ENCODE peak calls at places on chromosomes 1 and 21, in six cellular contexts. One of them, this sample, is unnamed.

GRCh38 chr1:174953657-174954435 is 45.9 kb upstream of the CACYBP start:
- DNase-seq in spleen: no peak
- DNase-seq in NB4: no peak
- DNase-seq in uterus: no peak
- DNase-seq in Peyer's patch: peak; percentile 65
- DNase-seq in lower leg skin: no peak
- DNase-seq in this sample: no peak

GRCh38 chr1:189205863-189206262 is 1271.8 kb downstream of the BRINP3 start:
- DNase-seq in spleen: no peak
- DNase-seq in lower leg skin: no peak
- DNase-seq in Peyer's patch: no peak
- DNase-seq in NB4: no peak
- DNase-seq in uterus: no peak
- DNase-seq in this sample: no peak

GRCh38 chr1:216183427-216183826 is 239.8 kb downstream of the USH2A start:
- DNase-seq in Peyer's patch: no peak
- DNase-seq in lower leg skin: no peak
- DNase-seq in spleen: no peak
- DNase-seq in uterus: no peak
- DNase-seq in NB4: no peak
- DNase-seq in this sample: no peak

GRCh38 chr21:25409992-25410391 is 197.3 kb downstream of the MRPL39 start:
- DNase-seq in Peyer's patch: no peak
- DNase-seq in spleen: no peak
- DNase-seq in uterus: no peak
- DNase-seq in NB4: no peak
- DNase-seq in lower leg skin: no peak
- DNase-seq in this sample: no peak

GRCh38 chr1:27719286-27720251 is 6.2 kb upstream of the FAM76A start:
- DNase-seq in spleen: no peak
- DNase-seq in uterus: no peak
- DNase-seq in lower leg skin: no peak
- DNase-seq in Peyer's patch: no peak
- DNase-seq in NB4: no peak
- DNase-seq in this sample: no peak

GRCh38 chr1:152251391-152251790 is 27.4 kb upstream of the HRNR start:
- DNase-seq in uterus: no peak
- DNase-seq in NB4: no peak
- DNase-seq in spleen: no peak
- DNase-seq in Peyer's patch: no peak
- DNase-seq in lower leg skin: no peak
- DNase-seq in this sample: no peak

GRCh38 chr1:241356519-241357365 is at the start of gene RGS7:
- DNase-seq in lower leg skin: no peak
- DNase-seq in NB4: no peak
- DNase-seq in uterus: no peak
- DNase-seq in Peyer's patch: no peak
- DNase-seq in spleen: peak; percentile 83
- DNase-seq in this sample: peak; percentile 56

GRCh38 chr21:45320261-45320990 is 32.7 kb upstream of the POFUT2 start:
- DNase-seq in spleen: peak; percentile 85
- DNase-seq in NB4: no peak
- DNase-seq in lower leg skin: no peak
- DNase-seq in uterus: no peak
- DNase-seq in Peyer's patch: no peak
- DNase-seq in this sample: no peak

GRCh38 chr1:226676381-226676780 is 62.7 kb downstream of the ITPKB start:
- DNase-seq in uterus: no peak
- DNase-seq in Peyer's patch: peak; percentile 46
- DNase-seq in NB4: no peak
- DNase-seq in lower leg skin: no peak
- DNase-seq in spleen: no peak
- DNase-seq in this sample: no peak

GRCh38 chr1:208048904-208049303 is 138.0 kb upstream of the CD34 start:
- DNase-seq in lower leg skin: peak; percentile 73
- DNase-seq in spleen: no peak
- DNase-seq in Peyer's patch: no peak
- DNase-seq in uterus: no peak
- DNase-seq in NB4: peak; percentile 46
- DNase-seq in this sample: no peak

GRCh38 chr1:31771891-31772668 is 7.9 kb upstream of the ADGRB2 start:
- DNase-seq in lower leg skin: no peak
- DNase-seq in spleen: no peak
- DNase-seq in Peyer's patch: peak; percentile 69
- DNase-seq in uterus: no peak
- DNase-seq in NB4: no peak
- DNase-seq in this sample: no peak

GRCh38 chr1:36352141-36352909 is 28.9 kb upstream of the EVA1B start:
- DNase-seq in lower leg skin: no peak
- DNase-seq in Peyer's patch: no peak
- DNase-seq in spleen: no peak
- DNase-seq in NB4: no peak
- DNase-seq in uterus: no peak
- DNase-seq in this sample: no peak

GRCh38 chr1:177505905-177506590 is 335.3 kb downstream of the BRINP2 start:
- DNase-seq in Peyer's patch: no peak
- DNase-seq in lower leg skin: no peak
- DNase-seq in spleen: no peak
- DNase-seq in uterus: no peak
- DNase-seq in NB4: no peak
- DNase-seq in this sample: no peak

GRCh38 chr1:216310776-216311175 is 112.5 kb downstream of the USH2A start:
- DNase-seq in NB4: peak; percentile 49
- DNase-seq in Peyer's patch: peak; percentile 54
- DNase-seq in spleen: no peak
- DNase-seq in lower leg skin: no peak
- DNase-seq in uterus: no peak
- DNase-seq in this sample: peak; percentile 29

GRCh38 chr1:110829955-110830553 is 42.9 kb upstream of the CD53 start:
- DNase-seq in NB4: peak; percentile 44
- DNase-seq in Peyer's patch: peak; percentile 49
- DNase-seq in spleen: no peak
- DNase-seq in uterus: no peak
- DNase-seq in lower leg skin: no peak
- DNase-seq in this sample: no peak

GRCh38 chr21:43835061-43835460 is 30.0 kb upstream of the AGPAT3 start:
- DNase-seq in spleen: no peak
- DNase-seq in NB4: peak; percentile 76
- DNase-seq in Peyer's patch: no peak
- DNase-seq in uterus: no peak
- DNase-seq in lower leg skin: no peak
- DNase-seq in this sample: no peak

GRCh38 chr1:7785108-7785507 is 1.0 kb downstream of the PER3 start:
- DNase-seq in uterus: no peak
- DNase-seq in Peyer's patch: no peak
- DNase-seq in lower leg skin: no peak
- DNase-seq in spleen: no peak
- DNase-seq in NB4: no peak
- DNase-seq in this sample: no peak

GRCh38 chr1:92705456-92705855 is 79.5 kb downstream of the EVI5 start:
- DNase-seq in NB4: peak; percentile 4
- DNase-seq in Peyer's patch: no peak
- DNase-seq in spleen: no peak
- DNase-seq in lower leg skin: no peak
- DNase-seq in uterus: no peak
- DNase-seq in this sample: no peak

GRCh38 chr1:243708210-243708609 is 141.8 kb downstream of the AKT3 start:
- DNase-seq in lower leg skin: no peak
- DNase-seq in Peyer's patch: no peak
- DNase-seq in spleen: no peak
- DNase-seq in uterus: no peak
- DNase-seq in NB4: peak; percentile 28
- DNase-seq in this sample: no peak

GRCh38 chr1:210373628-210373877 is 44.9 kb downstream of the HHAT start:
- DNase-seq in spleen: no peak
- DNase-seq in lower leg skin: no peak
- DNase-seq in uterus: no peak
- DNase-seq in Peyer's patch: no peak
- DNase-seq in NB4: no peak
- DNase-seq in this sample: no peak

GRCh38 chr1:58898739-58899580 is 115.1 kb upstream of the JUN start:
- DNase-seq in uterus: peak; percentile 64
- DNase-seq in lower leg skin: no peak
- DNase-seq in NB4: peak; percentile 97
- DNase-seq in spleen: peak; percentile 88
- DNase-seq in Peyer's patch: peak; percentile 67
- DNase-seq in this sample: no peak

GRCh38 chr1:19484338-19484792 is 974 bp downstream of the CAPZB start:
- DNase-seq in uterus: no peak
- DNase-seq in Peyer's patch: peak; percentile 58
- DNase-seq in lower leg skin: no peak
- DNase-seq in NB4: no peak
- DNase-seq in spleen: peak; percentile 89
- DNase-seq in this sample: no peak

GRCh38 chr21:38989745-38990423 is 184.2 kb downstream of the ETS2 start:
- DNase-seq in uterus: peak; percentile 80
- DNase-seq in Peyer's patch: no peak
- DNase-seq in lower leg skin: no peak
- DNase-seq in NB4: no peak
- DNase-seq in spleen: no peak
- DNase-seq in this sample: peak; percentile 59

GRCh38 chr1:89125571-89126233 is at the start of gene GBP2:
- DNase-seq in NB4: peak; percentile 84
- DNase-seq in Peyer's patch: peak; percentile 55
- DNase-seq in lower leg skin: no peak
- DNase-seq in uterus: peak; percentile 24
- DNase-seq in spleen: peak; percentile 73
- DNase-seq in this sample: no peak

GRCh38 chr1:68162761-68163160 is 69.6 kb downstream of the WLS start:
- DNase-seq in Peyer's patch: no peak
- DNase-seq in NB4: peak; percentile 1
- DNase-seq in uterus: no peak
- DNase-seq in spleen: no peak
- DNase-seq in lower leg skin: no peak
- DNase-seq in this sample: no peak
- TF ChIP-seq CTCF in Peyer's patch: no peak
- TF ChIP-seq CTCF in NB4: peak; percentile 31
- TF ChIP-seq CTCF in uterus: no peak
- TF ChIP-seq CTCF in spleen: no peak
- TF ChIP-seq CTCF in lower leg skin: no peak
- TF ChIP-seq CTCF in this sample: no peak

GRCh38 chr21:33139084-33139483 is 69.1 kb downstream of the OLIG1 start:
- DNase-seq in uterus: no peak
- DNase-seq in Peyer's patch: no peak
- DNase-seq in NB4: no peak
- DNase-seq in lower leg skin: no peak
- DNase-seq in spleen: no peak
- DNase-seq in this sample: no peak

GRCh38 chr21:33136898-33137502 is 67.1 kb downstream of the OLIG1 start:
- DNase-seq in Peyer's patch: no peak
- DNase-seq in NB4: no peak
- DNase-seq in spleen: no peak
- DNase-seq in uterus: no peak
- DNase-seq in lower leg skin: no peak
- DNase-seq in this sample: no peak

GRCh38 chr21:33133912-33134311 is 64.0 kb downstream of the OLIG1 start:
- DNase-seq in Peyer's patch: no peak
- DNase-seq in spleen: no peak
- DNase-seq in NB4: no peak
- DNase-seq in lower leg skin: no peak
- DNase-seq in uterus: no peak
- DNase-seq in this sample: no peak

GRCh38 chr21:33132054-33132453 is 62.1 kb downstream of the OLIG1 start:
- DNase-seq in NB4: no peak
- DNase-seq in lower leg skin: no peak
- DNase-seq in uterus: no peak
- DNase-seq in Peyer's patch: no peak
- DNase-seq in spleen: no peak
- DNase-seq in this sample: no peak

GRCh38 chr21:33135925-33136324 is 66.0 kb downstream of the OLIG1 start:
- DNase-seq in Peyer's patch: no peak
- DNase-seq in uterus: no peak
- DNase-seq in lower leg skin: no peak
- DNase-seq in NB4: no peak
- DNase-seq in spleen: no peak
- DNase-seq in this sample: no peak
- TF ChIP-seq POLR2A in Peyer's patch: no peak
- TF ChIP-seq POLR2A in uterus: no peak
- TF ChIP-seq POLR2A in lower leg skin: no peak
- TF ChIP-seq POLR2A in NB4: no peak
- TF ChIP-seq POLR2A in spleen: no peak
- TF ChIP-seq POLR2A in this sample: no peak

GRCh38 chr1:66617362-66617761 is 83.4 kb downstream of the SGIP1 start:
- DNase-seq in uterus: no peak
- DNase-seq in lower leg skin: no peak
- DNase-seq in spleen: no peak
- DNase-seq in Peyer's patch: no peak
- DNase-seq in NB4: no peak
- DNase-seq in this sample: no peak

GRCh38 chr1:66607458-66607857 is 73.5 kb downstream of the SGIP1 start:
- DNase-seq in NB4: peak; percentile 3
- DNase-seq in lower leg skin: no peak
- DNase-seq in Peyer's patch: no peak
- DNase-seq in spleen: no peak
- DNase-seq in uterus: no peak
- DNase-seq in this sample: no peak

GRCh38 chr1:66618390-66618789 is 84.4 kb downstream of the SGIP1 start:
- DNase-seq in NB4: no peak
- DNase-seq in uterus: no peak
- DNase-seq in Peyer's patch: no peak
- DNase-seq in lower leg skin: no peak
- DNase-seq in spleen: no peak
- DNase-seq in this sample: no peak

GRCh38 chr1:66613187-66613586 is 79.2 kb downstream of the SGIP1 start:
- DNase-seq in uterus: no peak
- DNase-seq in NB4: no peak
- DNase-seq in spleen: no peak
- DNase-seq in lower leg skin: no peak
- DNase-seq in Peyer's patch: no peak
- DNase-seq in this sample: no peak
- TF ChIP-seq CTCF in uterus: no peak
- TF ChIP-seq CTCF in NB4: no peak
- TF ChIP-seq CTCF in spleen: no peak
- TF ChIP-seq CTCF in lower leg skin: no peak
- TF ChIP-seq CTCF in Peyer's patch: no peak
- TF ChIP-seq CTCF in this sample: no peak

DNA sequence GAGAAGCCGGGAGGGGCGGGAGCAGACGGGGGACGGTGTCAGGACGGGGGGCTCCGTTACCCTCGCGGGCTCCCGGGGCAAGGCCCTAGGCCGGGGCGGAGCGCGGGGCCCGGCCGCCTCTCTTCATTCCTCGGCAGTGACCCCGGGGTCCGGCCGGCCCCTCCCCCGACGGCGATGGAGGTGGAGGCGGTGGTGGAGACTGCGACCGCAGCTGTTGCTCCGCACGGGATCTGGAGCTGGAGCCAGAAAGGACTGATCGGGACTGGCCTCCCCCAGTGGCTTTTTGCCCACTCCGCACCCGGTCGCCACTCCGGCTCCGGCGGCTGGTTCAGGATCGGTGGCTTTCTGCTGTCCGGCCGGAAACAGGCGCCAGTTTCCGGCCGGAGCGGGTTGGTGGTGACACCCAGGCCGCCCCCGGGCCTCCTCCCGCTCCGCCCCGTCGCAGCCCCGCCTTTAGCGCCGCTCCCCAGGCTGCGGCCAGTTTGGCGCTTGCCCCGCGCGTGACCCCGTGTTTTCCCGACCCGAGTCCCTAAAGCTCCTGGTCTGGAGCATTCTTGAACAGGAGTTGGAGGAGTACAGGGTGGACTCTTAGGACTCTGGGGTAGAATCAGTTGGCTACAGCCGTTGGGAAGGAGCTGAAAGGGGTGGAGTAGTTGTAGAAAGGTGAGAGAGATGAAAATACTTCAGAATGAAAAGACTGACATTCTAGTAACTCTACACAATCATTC is at the start of gene OTUD7B:
- DNase-seq in uterus: peak; percentile 83
- DNase-seq in Peyer's patch: peak; percentile 89
- DNase-seq in lower leg skin: peak; percentile 80
- DNase-seq in NB4: peak; percentile 88
- DNase-seq in spleen: peak; percentile 93
- DNase-seq in this sample: peak; percentile 90
- TF ChIP-seq POLR2A in uterus: peak; percentile 91
- TF ChIP-seq POLR2A in Peyer's patch: peak; percentile 31
- TF ChIP-seq POLR2A in lower leg skin: no peak
- TF ChIP-seq POLR2A in NB4: peak; percentile 49
- TF ChIP-seq POLR2A in spleen: peak; percentile 54
- TF ChIP-seq POLR2A in this sample: no peak